ENCODE peak calls at places on chromosomes 1 and 21, in four cellular contexts. K is GDM1, M is GM10248, J is NT2/D1. U is an unnamed sample.

GRCh38 chr1:37474697-37475379 is 458 bp downstream of the ZC3H12A start:
- DNase-seq in J (no peak), M (no peak), K (no peak), U (no peak)

GRCh38 chr1:156656779-156657160 is 14.9 kb downstream of the BCAN start:
- DNase-seq in K (no peak), M (no peak), J (no peak), U (no peak)

GRCh38 chr1:221777434-221778072 is 35.7 kb upstream of the DUSP10 start:
- DNase-seq in K (peak), M (peak), J (no peak), U (no peak)

GRCh38 chr21:42400525-42400924 is 3.2 kb upstream of the UBASH3A start:
- DNase-seq in J (no peak), M (no peak), K (no peak), U (no peak)

GRCh38 chr1:85683292-85684025 is 24.8 kb downstream of the ZNHIT6 start:
- DNase-seq in J (no peak), M (no peak), K (no peak), U (no peak)

GRCh38 chr1:113804421-113805255 is 7.6 kb downstream of the RSBN1 start:
- DNase-seq in M (no peak), J (no peak), K (no peak), U (peak)

GRCh38 chr1:29455781-29456180 is 219.5 kb downstream of the PTPRU start:
- DNase-seq in J (no peak), M (no peak), K (no peak), U (no peak)

GRCh38 chr1:70685300-70686286 is 274.5 kb downstream of the CTH start:
- DNase-seq in J (peak), M (peak), K (peak), U (peak)

GRCh38 chr1:215321802-215322201 is 239.3 kb downstream of the KCNK2 start:
- DNase-seq in K (no peak), M (no peak), J (no peak), U (no peak)

GRCh38 chr1:115764541-115764940 is 4.0 kb downstream of the CASQ2 start:
- DNase-seq in K (no peak), J (no peak), M (no peak), U (no peak)

GRCh38 chr1:9183441-9183840 is 51.1 kb upstream of the H6PD start:
- DNase-seq in M (no peak), K (no peak), J (no peak), U (no peak)

GRCh38 chr1:78465143-78465542 is 25.6 kb upstream of the PTGFR start:
- DNase-seq in J (no peak), M (no peak), K (no peak), U (no peak)

GRCh38 chr1:203126866-203127671 is 457 bp upstream of the ADORA1 start:
- DNase-seq in K (no peak), J (no peak), M (no peak), U (no peak)